ENCODE peak calls at places on chromosome 10, in nine cellular contexts. One of them, this sample, is unnamed. For H3K9me3, the result is how much of the 10 kb centered on the place peaks cover.

GRCh38 chr10:62814901-62815372 is 1.2 kb downstream of the EGR2 start:
- DNase-seq in upper lobe of right lung: peak
- DNase-seq in transverse colon: no peak
- DNase-seq in T-helper 17 cell: no peak
- DNase-seq in psoas muscle: no peak
- DNase-seq in kidney: peak
- DNase-seq in left ventricle myocardium inferior: no peak
- DNase-seq in body of pancreas: no peak
- DNase-seq in heart left ventricle: no peak
- DNase-seq in this sample: no peak

GRCh38 chr10:5094265-5095205 is at the start of gene AKR1C3:
- DNase-seq in upper lobe of right lung: no peak
- DNase-seq in transverse colon: no peak
- DNase-seq in T-helper 17 cell: no peak
- DNase-seq in psoas muscle: no peak
- DNase-seq in kidney: no peak
- DNase-seq in left ventricle myocardium inferior: no peak
- DNase-seq in body of pancreas: no peak
- DNase-seq in heart left ventricle: peak
- DNase-seq in this sample: no peak

GRCh38 chr10:25078659-25079429 is 62.4 kb downstream of the THNSL1 start:
- DNase-seq in upper lobe of right lung: no peak
- DNase-seq in transverse colon: peak
- DNase-seq in T-helper 17 cell: no peak
- DNase-seq in psoas muscle: no peak
- DNase-seq in kidney: no peak
- DNase-seq in left ventricle myocardium inferior: no peak
- DNase-seq in body of pancreas: peak
- DNase-seq in heart left ventricle: no peak
- DNase-seq in this sample: no peak

GRCh38 chr10:110323503-110323902 is 18.8 kb upstream of the SMNDC1 start:
- DNase-seq in upper lobe of right lung: no peak
- DNase-seq in transverse colon: no peak
- DNase-seq in T-helper 17 cell: no peak
- DNase-seq in psoas muscle: no peak
- DNase-seq in kidney: no peak
- DNase-seq in left ventricle myocardium inferior: no peak
- DNase-seq in body of pancreas: no peak
- DNase-seq in heart left ventricle: no peak
- DNase-seq in this sample: no peak

GRCh38 chr10:34254596-34254995 is 560.5 kb downstream of the PARD3 start:
- DNase-seq in upper lobe of right lung: no peak
- DNase-seq in transverse colon: peak
- DNase-seq in T-helper 17 cell: no peak
- DNase-seq in psoas muscle: no peak
- DNase-seq in kidney: no peak
- DNase-seq in left ventricle myocardium inferior: no peak
- DNase-seq in body of pancreas: peak
- DNase-seq in heart left ventricle: no peak
- DNase-seq in this sample: no peak

GRCh38 chr10:122422266-122422980 is 32.0 kb upstream of the ARMS2 start:
- DNase-seq in upper lobe of right lung: no peak
- DNase-seq in transverse colon: no peak
- DNase-seq in T-helper 17 cell: no peak
- DNase-seq in psoas muscle: no peak
- DNase-seq in kidney: no peak
- DNase-seq in left ventricle myocardium inferior: no peak
- DNase-seq in body of pancreas: no peak
- DNase-seq in heart left ventricle: no peak
- DNase-seq in this sample: no peak

GRCh38 chr10:72694476-72695369 is 2.8 kb downstream of the MCU start:
- DNase-seq in upper lobe of right lung: no peak
- DNase-seq in transverse colon: no peak
- DNase-seq in T-helper 17 cell: no peak
- DNase-seq in psoas muscle: no peak
- DNase-seq in kidney: no peak
- DNase-seq in left ventricle myocardium inferior: no peak
- DNase-seq in body of pancreas: no peak
- DNase-seq in heart left ventricle: peak
- DNase-seq in this sample: no peak

GRCh38 chr10:21363753-21364104 is 161.8 kb downstream of the SKIDA1 start:
- DNase-seq in upper lobe of right lung: no peak
- DNase-seq in transverse colon: no peak
- DNase-seq in T-helper 17 cell: no peak
- DNase-seq in psoas muscle: no peak
- DNase-seq in kidney: no peak
- DNase-seq in left ventricle myocardium inferior: no peak
- DNase-seq in body of pancreas: no peak
- DNase-seq in heart left ventricle: no peak
- DNase-seq in this sample: no peak

GRCh38 chr10:45673074-45673628 is 579 bp upstream of the ZFAND4 start:
- DNase-seq in upper lobe of right lung: no peak
- DNase-seq in transverse colon: peak
- DNase-seq in T-helper 17 cell: no peak
- DNase-seq in psoas muscle: peak
- DNase-seq in kidney: no peak
- DNase-seq in left ventricle myocardium inferior: no peak
- DNase-seq in body of pancreas: peak
- DNase-seq in heart left ventricle: peak
- DNase-seq in this sample: no peak

GRCh38 chr10:102705531-102705930 is 8.7 kb downstream of the ARL3 start:
- DNase-seq in upper lobe of right lung: no peak
- DNase-seq in transverse colon: no peak
- DNase-seq in T-helper 17 cell: no peak
- DNase-seq in psoas muscle: no peak
- DNase-seq in kidney: no peak
- DNase-seq in left ventricle myocardium inferior: no peak
- DNase-seq in body of pancreas: no peak
- DNase-seq in heart left ventricle: no peak
- DNase-seq in this sample: no peak

GRCh38 chr10:34109952-34110702 is 705.0 kb downstream of the PARD3 start:
- DNase-seq in upper lobe of right lung: no peak
- DNase-seq in transverse colon: no peak
- DNase-seq in T-helper 17 cell: no peak
- DNase-seq in psoas muscle: no peak
- DNase-seq in kidney: no peak
- DNase-seq in left ventricle myocardium inferior: no peak
- DNase-seq in body of pancreas: no peak
- DNase-seq in heart left ventricle: no peak
- DNase-seq in this sample: no peak

GRCh38 chr10:114244126-114244525 is 5.1 kb downstream of the VWA2 start:
- DNase-seq in upper lobe of right lung: no peak
- DNase-seq in transverse colon: no peak
- DNase-seq in T-helper 17 cell: no peak
- DNase-seq in psoas muscle: no peak
- DNase-seq in kidney: no peak
- DNase-seq in left ventricle myocardium inferior: no peak
- DNase-seq in body of pancreas: peak
- DNase-seq in heart left ventricle: no peak
- DNase-seq in this sample: no peak

GRCh38 chr10:43077421-43078171 is 727 bp downstream of the RET start:
- DNase-seq in upper lobe of right lung: no peak
- DNase-seq in transverse colon: no peak
- DNase-seq in T-helper 17 cell: no peak
- DNase-seq in psoas muscle: no peak
- DNase-seq in kidney: no peak
- DNase-seq in left ventricle myocardium inferior: no peak
- DNase-seq in body of pancreas: no peak
- DNase-seq in heart left ventricle: no peak
- DNase-seq in this sample: no peak

DNA sequence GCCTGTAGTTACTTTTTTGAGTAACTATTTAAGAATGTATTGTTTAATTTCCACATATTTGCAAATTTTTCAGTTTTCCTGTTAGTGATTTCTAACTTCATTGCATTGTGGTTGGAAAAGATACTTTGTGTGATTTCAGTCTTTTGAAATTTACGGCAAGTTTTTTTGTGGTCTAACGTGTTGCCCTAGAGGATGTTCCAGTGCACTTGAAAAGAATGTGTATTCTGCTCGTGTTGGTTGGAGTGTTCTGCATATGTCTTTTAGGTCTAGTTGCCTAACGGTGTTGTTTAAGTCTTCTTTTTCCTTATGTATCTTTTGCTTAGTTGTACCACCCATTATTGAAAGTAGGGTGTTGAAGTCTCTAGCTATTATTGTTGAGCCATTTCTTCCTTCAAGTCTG is 59.7 kb downstream of the LCOR start:
- DNase-seq in upper lobe of right lung: no peak
- DNase-seq in transverse colon: no peak
- DNase-seq in T-helper 17 cell: no peak
- DNase-seq in psoas muscle: no peak
- DNase-seq in kidney: no peak
- DNase-seq in left ventricle myocardium inferior: no peak
- DNase-seq in body of pancreas: no peak
- DNase-seq in heart left ventricle: no peak
- DNase-seq in this sample: no peak
- H3K9me3 ChIP-seq in upper lobe of right lung: under half
- H3K9me3 ChIP-seq in transverse colon: under half
- H3K9me3 ChIP-seq in T-helper 17 cell: under half
- H3K9me3 ChIP-seq in psoas muscle: under half
- H3K9me3 ChIP-seq in kidney: under half
- H3K9me3 ChIP-seq in left ventricle myocardium inferior: under half
- H3K9me3 ChIP-seq in body of pancreas: under half
- H3K9me3 ChIP-seq in heart left ventricle: under half
- H3K9me3 ChIP-seq in this sample: under half

GRCh38 chr10:37885850-37886249 is 28.4 kb upstream of the ZNF248 start:
- DNase-seq in upper lobe of right lung: no peak
- DNase-seq in transverse colon: no peak
- DNase-seq in T-helper 17 cell: no peak
- DNase-seq in psoas muscle: no peak
- DNase-seq in kidney: no peak
- DNase-seq in left ventricle myocardium inferior: no peak
- DNase-seq in body of pancreas: no peak
- DNase-seq in heart left ventricle: no peak
- DNase-seq in this sample: no peak
- H3K9me3 ChIP-seq in upper lobe of right lung: under half
- H3K9me3 ChIP-seq in transverse colon: under half
- H3K9me3 ChIP-seq in T-helper 17 cell: under half
- H3K9me3 ChIP-seq in psoas muscle: under half
- H3K9me3 ChIP-seq in kidney: under half
- H3K9me3 ChIP-seq in left ventricle myocardium inferior: under half
- H3K9me3 ChIP-seq in body of pancreas: under half
- H3K9me3 ChIP-seq in heart left ventricle: under half
- H3K9me3 ChIP-seq in this sample: under half

GRCh38 chr10:81280497-81281479 is 594.2 kb upstream of the NRG3 start:
- DNase-seq in upper lobe of right lung: no peak
- DNase-seq in transverse colon: no peak
- DNase-seq in T-helper 17 cell: no peak
- DNase-seq in psoas muscle: no peak
- DNase-seq in kidney: no peak
- DNase-seq in left ventricle myocardium inferior: no peak
- DNase-seq in body of pancreas: no peak
- DNase-seq in heart left ventricle: no peak
- DNase-seq in this sample: no peak
- H3K9me3 ChIP-seq in upper lobe of right lung: under half
- H3K9me3 ChIP-seq in transverse colon: under half
- H3K9me3 ChIP-seq in T-helper 17 cell: under half
- H3K9me3 ChIP-seq in psoas muscle: under half
- H3K9me3 ChIP-seq in kidney: under half
- H3K9me3 ChIP-seq in left ventricle myocardium inferior: under half
- H3K9me3 ChIP-seq in body of pancreas: under half
- H3K9me3 ChIP-seq in heart left ventricle: under half
- H3K9me3 ChIP-seq in this sample: under half

GRCh38 chr10:111488668-111489067 is 411.8 kb downstream of the ADRA2A start:
- DNase-seq in upper lobe of right lung: no peak
- DNase-seq in transverse colon: no peak
- DNase-seq in T-helper 17 cell: no peak
- DNase-seq in psoas muscle: no peak
- DNase-seq in kidney: no peak
- DNase-seq in left ventricle myocardium inferior: no peak
- DNase-seq in body of pancreas: no peak
- DNase-seq in heart left ventricle: no peak
- DNase-seq in this sample: no peak
- H3K9me3 ChIP-seq in upper lobe of right lung: under half
- H3K9me3 ChIP-seq in transverse colon: under half
- H3K9me3 ChIP-seq in T-helper 17 cell: under half
- H3K9me3 ChIP-seq in psoas muscle: under half
- H3K9me3 ChIP-seq in kidney: under half
- H3K9me3 ChIP-seq in left ventricle myocardium inferior: half or more
- H3K9me3 ChIP-seq in body of pancreas: under half
- H3K9me3 ChIP-seq in heart left ventricle: under half
- H3K9me3 ChIP-seq in this sample: under half